ENCODE peak calls at places on chromosomes 16 and 17, in five cellular contexts. B, F, L, V and S are unnamed samples.

GRCh38 chr17:40480501-40481003 is 20.9 kb downstream of the TNS4 start:
- DNase-seq in V (peak), F (no peak), B (no peak), L (no peak), S (peak)

GRCh38 chr17:37667039-37667438 is 23.8 kb upstream of the DDX52 start:
- DNase-seq in V (no peak), B (no peak), F (no peak), L (no peak), S (no peak)

GRCh38 chr16:2691491-2692248 is 9.3 kb downstream of the KCTD5 start:
- DNase-seq in F (no peak), B (peak), V (no peak), L (no peak), S (no peak)

GRCh38 chr17:46809110-46809571 is 9.4 kb downstream of the WNT3 start:
- DNase-seq in F (peak), V (no peak), L (no peak), B (no peak), S (no peak)

GRCh38 chr17:76268991-76269981 is 4.1 kb downstream of the UBALD2 start:
- DNase-seq in F (peak), V (no peak), B (no peak), L (no peak), S (no peak)

GRCh38 chr17:68840073-68840472 is 115.1 kb downstream of the ABCA8 start:
- DNase-seq in F (no peak), V (peak), L (peak), B (no peak), S (no peak)

GRCh38 chr17:77841742-77842141 is 116.8 kb upstream of the TNRC6C start:
- DNase-seq in F (no peak), B (peak), V (no peak), L (no peak), S (no peak)

GRCh38 chr16:67278773-67279295 is 498 bp upstream of the PLEKHG4 start:
- DNase-seq in L (no peak), B (no peak), F (no peak), V (no peak), S (no peak)

GRCh38 chr16:57533366-57533617 is 3.1 kb downstream of the CCDC102A start:
- DNase-seq in F (no peak), V (no peak), L (peak), B (no peak), S (no peak)

GRCh38 chr17:39230361-39230760 is 4.6 kb upstream of the STAC2 start:
- DNase-seq in B (no peak), L (no peak), V (no peak), F (no peak), S (no peak)

GRCh38 chr16:89325861-89326471 is 108.5 kb downstream of the ZNF778 start:
- DNase-seq in B (peak), L (peak), F (peak), V (peak), S (peak)

GRCh38 chr17:8221663-8222379 is 11.4 kb upstream of the AURKB start:
- DNase-seq in B (peak), F (peak), L (peak), V (peak), S (peak)

GRCh38 chr16:51818342-51818944 is 667.4 kb upstream of the SALL1 start:
- DNase-seq in F (peak), V (peak), L (peak), B (peak), S (peak)

GRCh38 chr17:9905902-9906301 is 831 bp upstream of the RCVRN start:
- DNase-seq in V (no peak), L (no peak), B (peak), F (peak), S (no peak)

GRCh38 chr17:79851461-79851817 is 12.2 kb upstream of the CBX4 start:
- DNase-seq in L (no peak), F (no peak), B (no peak), V (peak), S (no peak)

GRCh38 chr17:73476890-73477350 is 165.1 kb upstream of the CDC42EP4 start:
- DNase-seq in V (no peak), L (no peak), F (peak), B (peak), S (no peak)
- H3K4me3 ChIP-seq in V (no peak), L (no peak), F (no peak), B (peak), S (no peak)

GRCh38 chr17:82076785-82077591 is 11.4 kb upstream of the DUS1L start:
- DNase-seq in L (no peak), V (no peak), F (no peak), B (no peak), S (no peak)
- TF ChIP-seq CTCF in L (no peak), V (no peak), F (no peak), B (no peak), S (no peak)

DNA sequence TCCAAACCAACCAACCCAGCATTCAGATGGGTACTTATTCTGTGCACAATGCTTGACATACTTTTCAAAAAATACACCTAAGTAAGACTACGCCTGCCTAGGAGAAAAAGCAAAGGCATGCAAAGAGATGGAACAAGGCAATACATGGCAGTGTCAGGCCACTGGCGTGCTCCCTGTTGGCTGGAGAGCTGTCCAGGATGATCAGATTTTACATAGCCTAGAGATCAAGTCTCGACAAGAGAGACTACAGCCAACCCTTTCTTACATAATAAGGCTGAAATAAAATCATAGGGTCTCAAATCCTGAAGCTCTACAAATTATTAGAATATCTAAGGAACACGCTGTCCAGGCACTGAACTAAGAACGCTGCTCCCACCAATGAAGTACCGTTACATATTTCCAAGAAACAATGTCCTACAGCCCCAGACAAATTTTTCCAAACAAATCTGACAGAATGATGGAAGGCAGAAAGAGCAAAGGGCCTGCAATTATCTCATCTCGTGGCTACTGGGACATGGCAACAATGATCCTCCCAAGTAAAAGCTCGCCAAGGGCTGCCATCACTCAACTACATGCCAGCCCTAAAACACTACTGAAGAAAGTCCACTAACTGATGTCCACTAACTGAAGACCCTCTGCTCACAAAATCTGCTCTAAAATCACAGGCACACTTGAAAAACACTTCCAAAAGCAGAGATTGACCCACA is 5.1 kb downstream of the RPS15A start:
- DNase-seq in L (no peak), F (no peak), B (no peak), V (no peak), S (no peak)
- H3K4me3 ChIP-seq in L (no peak), F (no peak), B (peak), V (peak), S (no peak)

GRCh38 chr17:74006366-74006765 is 197.1 kb upstream of the RPL38 start:
- DNase-seq in V (no peak), L (no peak), F (no peak), B (no peak), S (no peak)

GRCh38 chr17:74010903-74011302 is 192.6 kb upstream of the RPL38 start:
- DNase-seq in L (no peak), B (no peak), F (no peak), V (no peak), S (no peak)

GRCh38 chr17:74005790-74006189 is 197.7 kb upstream of the RPL38 start:
- DNase-seq in F (no peak), B (no peak), V (no peak), L (no peak), S (no peak)

GRCh38 chr17:74011963-74012362 is 191.5 kb upstream of the RPL38 start:
- DNase-seq in V (no peak), B (no peak), F (no peak), L (no peak), S (no peak)

DNA sequence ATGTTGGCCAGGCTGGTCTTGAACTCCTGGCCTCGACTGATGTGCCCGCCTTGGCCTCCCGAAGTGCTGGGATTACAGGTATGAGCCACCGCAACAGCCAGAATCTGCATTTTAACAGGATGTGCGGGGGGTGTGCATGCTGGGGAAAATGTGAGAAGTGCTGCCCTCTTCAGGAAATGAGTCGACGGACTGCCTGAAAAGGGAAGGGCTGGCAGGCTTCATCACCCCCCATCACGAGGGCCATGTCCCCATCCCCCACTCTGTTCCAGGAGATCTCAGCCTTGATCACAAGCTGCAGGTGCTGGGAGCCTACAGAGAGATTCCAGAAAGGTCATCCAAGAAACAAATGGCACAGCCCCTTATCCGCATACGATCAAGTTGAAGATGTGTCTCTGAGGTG is 195.3 kb upstream of the RPL38 start:
- DNase-seq in B (no peak), L (no peak), F (no peak), V (no peak), S (no peak)
- TF ChIP-seq CTCF in B (peak), L (peak), F (peak), V (no peak), S (no peak)

GRCh38 chr17:74739227-74739831 is 2.3 kb downstream of the RAB37 start:
- DNase-seq in B (no peak), L (no peak), F (no peak), V (no peak), S (no peak)

GRCh38 chr17:74740641-74741387 is 3.8 kb downstream of the RAB37 start:
- DNase-seq in L (peak), B (peak), V (no peak), F (no peak), S (no peak)

GRCh38 chr17:74737299-74738050 is 419 bp downstream of the RAB37 start:
- DNase-seq in F (peak), L (no peak), B (no peak), V (no peak), S (no peak)

GRCh38 chr17:74736423-74737298 is at the start of gene RAB37:
- DNase-seq in L (peak), V (no peak), B (peak), F (peak), S (peak)

DNA sequence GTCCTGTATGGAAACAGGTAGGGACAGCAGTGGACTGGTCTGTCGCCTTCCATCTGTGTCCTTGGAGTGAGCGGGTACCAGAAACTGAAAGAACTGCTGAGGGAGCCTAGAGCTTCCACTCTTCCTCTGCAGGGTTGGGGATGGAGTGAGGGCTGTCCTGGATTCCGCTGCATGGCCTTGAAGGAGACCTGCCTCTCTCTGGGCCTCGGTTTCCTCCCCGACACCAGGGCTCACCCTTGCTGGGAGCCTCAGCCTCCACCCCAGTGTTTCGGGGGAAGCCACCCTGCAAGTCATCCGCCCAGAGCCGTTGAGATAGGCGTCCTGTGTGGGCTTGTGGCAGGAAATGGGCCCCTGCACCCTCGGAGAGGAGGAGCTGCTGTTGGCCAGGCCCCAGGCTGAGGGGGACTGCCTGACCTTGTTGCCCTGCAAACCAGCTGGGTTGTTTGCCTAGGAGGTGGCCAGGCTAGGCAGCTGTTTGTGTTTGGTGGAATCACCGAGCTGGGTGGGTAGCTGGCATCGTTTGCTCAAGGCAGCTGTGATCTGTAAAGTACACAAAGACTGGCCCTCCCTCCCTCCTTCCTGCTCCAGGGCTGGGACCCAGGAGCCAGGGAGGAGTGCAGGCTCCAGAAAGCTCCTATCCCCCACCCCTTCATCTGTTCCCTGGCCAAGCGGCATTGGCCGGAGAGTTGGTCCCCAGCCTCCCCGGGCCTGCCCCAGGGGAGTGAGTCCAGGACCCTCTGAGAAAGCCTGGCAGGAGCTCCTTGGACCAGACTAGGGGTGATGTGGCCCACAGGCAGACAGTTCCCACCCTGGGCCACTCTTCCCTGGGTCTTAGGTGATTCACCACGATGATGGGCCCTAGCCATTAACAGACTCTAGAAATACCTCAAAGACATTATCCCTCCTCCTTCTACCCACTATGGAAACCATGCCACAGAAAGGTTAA is 1.3 kb downstream of the RAB37 start:
- DNase-seq in V (no peak), L (no peak), F (no peak), B (peak), S (peak)
- H3K4me3 ChIP-seq in V (no peak), L (peak), F (no peak), B (peak), S (no peak)